ENCODE peak calls at places on chromosomes 3 and 15, in six cellular contexts. B is H1, L is HepG2, C is K562, A is WTC11, W is GM12878. V is an unnamed sample.

GRCh38 chr3:128006471-128007424 is 45.5 kb upstream of the SEC61A1 start:
- DNase-seq in A (peak), B (no peak), C (no peak), W (no peak), L (no peak), V (peak)

GRCh38 chr15:82551646-82552247 is 11.5 kb upstream of the RPS17 start:
- DNase-seq in L (no peak), C (no peak), B (no peak), A (no peak), W (no peak), V (no peak)

GRCh38 chr3:77377717-77378116 is 337.8 kb downstream of the ROBO2 start:
- DNase-seq in W (no peak), L (no peak), C (no peak), A (no peak), B (no peak), V (no peak)

GRCh38 chr3:147008886-147009285 is 397.5 kb downstream of the ZIC4 start:
- DNase-seq in W (no peak), C (no peak), L (no peak), A (no peak), B (no peak), V (no peak)

GRCh38 chr15:92809880-92810361 is 90.2 kb upstream of the CHD2 start:
- DNase-seq in C (no peak), A (no peak), L (no peak), W (no peak), B (no peak), V (no peak)

GRCh38 chr3:101643861-101644613 is 32.9 kb downstream of the ZBTB11 start:
- DNase-seq in A (no peak), C (no peak), W (no peak), L (no peak), B (no peak), V (no peak)

GRCh38 chr3:193701896-193702644 is 109.1 kb downstream of the OPA1 start:
- DNase-seq in A (no peak), W (peak), C (no peak), L (no peak), B (no peak), V (peak)

GRCh38 chr3:39013289-39013688 is 38.5 kb downstream of the SCN11A start:
- DNase-seq in L (no peak), B (no peak), C (no peak), A (peak), W (no peak), V (peak)

GRCh38 chr3:78140866-78141658 is 1101.2 kb downstream of the ROBO2 start:
- DNase-seq in L (no peak), A (no peak), C (no peak), W (no peak), B (no peak), V (no peak)

GRCh38 chr15:52567886-52568568 is 803 bp downstream of the ARPP19 start:
- DNase-seq in W (no peak), C (peak), B (no peak), L (peak), A (peak), V (peak)

GRCh38 chr3:171349392-171349791 is 110.8 kb downstream of the TNIK start:
- DNase-seq in A (no peak), L (no peak), B (no peak), C (no peak), W (no peak), V (no peak)

GRCh38 chr15:52486003-52486996 is 42.4 kb downstream of the MYO5A start:
- DNase-seq in W (no peak), L (no peak), C (no peak), A (peak), B (peak), V (peak)

GRCh38 chr3:632571-633170 is 436.1 kb downstream of the CHL1 start:
- DNase-seq in A (peak), C (peak), B (peak), L (peak), W (no peak), V (peak)

GRCh38 chr15:71679223-71680078 is 130.9 kb upstream of the NR2E3 start:
- DNase-seq in B (no peak), L (peak), A (no peak), W (no peak), C (no peak), V (peak)

GRCh38 chr3:176046717-176047116 is 1150.6 kb downstream of the TBL1XR1 start:
- DNase-seq in L (no peak), C (no peak), W (no peak), A (no peak), B (no peak), V (no peak)

GRCh38 chr3:38170722-38171121 is 5.4 kb downstream of the OXSR1 start:
- DNase-seq in B (no peak), W (no peak), C (no peak), A (no peak), L (no peak), V (no peak)

GRCh38 chr3:193960485-193961172 is 175.3 kb upstream of the HES1 start:
- DNase-seq in C (no peak), B (no peak), A (no peak), W (no peak), L (no peak), V (no peak)

GRCh38 chr3:65484964-65485363 is 553.8 kb downstream of the MAGI1 start:
- DNase-seq in A (no peak), B (no peak), W (no peak), L (no peak), C (no peak), V (no peak)

GRCh38 chr3:143613226-143613625 is 235.0 kb downstream of the SLC9A9 start:
- DNase-seq in L (no peak), C (no peak), W (no peak), B (no peak), A (no peak), V (no peak)

GRCh38 chr3:56795807-56796185 is 6.0 kb downstream of the ARHGEF3 start:
- DNase-seq in B (no peak), C (no peak), L (no peak), A (no peak), W (no peak), V (no peak)

GRCh38 chr3:177041021-177041729 is 156.1 kb downstream of the TBL1XR1 start:
- DNase-seq in L (no peak), W (no peak), B (no peak), A (no peak), C (no peak), V (no peak)

GRCh38 chr3:48687220-48687678 is 1.5 kb upstream of the NCKIPSD start:
- DNase-seq in B (no peak), L (no peak), A (no peak), W (no peak), C (no peak), V (no peak)

GRCh38 chr15:101052031-101052620 is 133.0 kb downstream of the LRRK1 start:
- DNase-seq in L (no peak), C (no peak), W (no peak), B (no peak), A (no peak), V (no peak)

GRCh38 chr15:40249477-40250303 is 10.8 kb downstream of the PAK6 start:
- DNase-seq in W (no peak), C (no peak), L (no peak), A (peak), B (no peak), V (no peak)

GRCh38 chr3:94011208-94011842 is 17.1 kb downstream of the STX19 start:
- DNase-seq in B (no peak), C (no peak), W (no peak), L (no peak), A (no peak), V (no peak)

GRCh38 chr3:50248387-50248786 is 12.4 kb downstream of the GNAI2 start:
- DNase-seq in W (no peak), B (no peak), L (no peak), A (no peak), C (no peak), V (no peak)

GRCh38 chr3:72092778-72093177 is 307.8 kb upstream of the PROK2 start:
- DNase-seq in W (no peak), A (no peak), C (no peak), B (no peak), L (peak), V (no peak)

GRCh38 chr3:20352547-20353164 is 166.7 kb upstream of the SGO1 start:
- DNase-seq in A (no peak), L (no peak), W (no peak), B (no peak), C (no peak), V (no peak)

GRCh38 chr15:50363612-50364011 is 8.6 kb upstream of the GABPB1 start:
- DNase-seq in C (no peak), W (no peak), B (no peak), A (no peak), L (no peak), V (no peak)

GRCh38 chr3:47850803-47851417 is 48.0 kb downstream of the DHX30 start:
- DNase-seq in A (no peak), C (no peak), L (no peak), B (no peak), W (no peak), V (no peak)

GRCh38 chr3:183046883-183047282 is 52.4 kb downstream of the MCCC1 start:
- DNase-seq in C (no peak), A (no peak), B (no peak), L (no peak), W (no peak), V (no peak)

GRCh38 chr3:53163459-53164387 is 2.7 kb downstream of the PRKCD start:
- DNase-seq in B (no peak), C (no peak), A (no peak), L (no peak), W (no peak), V (no peak)

GRCh38 chr3:134838599-134838998 is 43.5 kb downstream of the EPHB1 start:
- DNase-seq in C (peak), L (no peak), A (no peak), B (no peak), W (no peak), V (peak)

GRCh38 chr15:74563442-74563841 is 22.4 kb downstream of the ARID3B start:
- DNase-seq in L (no peak), B (no peak), W (no peak), A (no peak), C (no peak), V (no peak)

GRCh38 chr3:55406666-55407425 is 80.3 kb downstream of the WNT5A start:
- DNase-seq in W (no peak), C (no peak), L (no peak), A (no peak), B (no peak), V (no peak)

DNA sequence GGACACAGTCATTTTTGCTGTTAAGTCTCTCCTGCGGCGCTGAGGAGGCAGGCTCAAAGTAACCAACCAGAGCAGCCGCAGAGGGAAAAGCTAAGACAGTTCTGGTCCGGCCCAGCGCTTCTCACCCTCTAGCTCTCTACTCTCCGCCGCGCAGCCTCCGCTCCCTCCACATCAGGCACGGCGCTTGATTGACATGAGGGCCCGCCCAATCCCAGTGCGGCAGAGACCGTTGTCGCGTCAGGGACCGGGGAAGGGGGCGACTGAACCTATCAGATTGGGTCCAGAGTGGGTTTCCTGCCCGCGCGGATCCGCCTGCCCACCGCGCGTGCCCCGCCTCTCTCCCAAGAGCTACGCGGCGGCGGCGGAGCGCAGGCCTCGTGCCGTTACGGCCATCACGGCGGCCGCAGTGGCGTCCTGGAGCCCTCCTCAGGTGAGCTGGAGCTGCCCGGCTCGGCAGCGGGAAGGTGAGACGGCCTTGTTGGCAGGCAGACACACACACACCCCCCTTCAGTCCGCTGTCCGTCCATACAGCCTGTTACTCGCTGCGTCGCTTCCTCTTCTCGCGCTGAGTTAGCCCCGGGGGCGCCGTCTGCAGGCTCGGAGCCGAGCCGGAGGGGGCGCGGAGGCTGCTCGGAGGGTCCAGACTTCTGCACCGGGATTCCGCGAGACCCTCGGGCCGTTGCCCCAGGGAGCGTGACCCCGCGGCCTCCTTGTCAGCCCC is at the start of gene NCK1:
- DNase-seq in A (peak), B (peak), L (peak), W (peak), C (peak), V (peak)
- TF ChIP-seq CTCF in A (no peak), B (peak), L (peak), W (no peak), C (no peak), V (peak)

GRCh38 chr3:123543950-123544349 is 40.9 kb downstream of the HACD2 start:
- DNase-seq in W (no peak), C (no peak), L (no peak), B (no peak), A (no peak), V (no peak)

GRCh38 chr3:123552768-123553167 is 32.1 kb downstream of the HACD2 start:
- DNase-seq in A (no peak), W (no peak), L (no peak), B (no peak), C (no peak), V (peak)

GRCh38 chr3:123546133-123546755 is 38.6 kb downstream of the HACD2 start:
- DNase-seq in A (no peak), W (no peak), C (no peak), B (no peak), L (no peak), V (no peak)

GRCh38 chr3:123552095-123552714 is 32.6 kb downstream of the HACD2 start:
- DNase-seq in L (peak), W (no peak), A (no peak), C (peak), B (no peak), V (peak)

DNA sequence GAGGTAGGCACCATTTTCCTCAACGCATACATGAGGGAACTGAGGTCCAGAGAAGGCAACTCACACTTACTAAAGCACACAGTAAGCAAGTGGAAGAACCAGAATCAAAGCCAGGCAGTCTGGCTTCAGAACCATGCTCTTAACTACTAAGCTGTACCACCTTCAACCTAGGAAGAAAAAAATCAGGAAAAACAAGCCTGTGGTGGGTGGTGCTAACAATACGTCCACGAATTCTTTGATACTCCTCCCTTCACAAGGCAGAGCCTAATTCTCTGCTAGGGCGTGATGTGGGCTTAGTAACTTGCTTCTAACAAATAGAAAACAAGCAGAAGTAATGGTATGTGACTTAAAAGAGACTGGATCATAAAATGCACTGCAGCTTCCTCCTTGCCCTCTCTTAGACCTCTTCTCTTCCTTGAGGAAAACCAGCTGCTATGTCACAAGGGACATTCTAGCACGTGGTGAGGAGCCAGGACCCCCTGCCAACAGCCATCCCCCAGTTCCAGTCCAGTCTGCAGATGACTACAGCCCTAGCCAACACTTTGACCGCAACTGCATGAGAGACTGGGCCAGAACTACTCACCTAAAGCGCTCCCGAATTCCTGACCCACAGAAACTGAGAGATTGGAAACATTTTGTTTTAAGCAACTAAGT is 36.8 kb downstream of the HACD2 start:
- DNase-seq in B (no peak), L (no peak), A (no peak), C (no peak), W (no peak), V (no peak)
- TF ChIP-seq CREB1 in B (no peak), L (no peak), A (no peak), C (no peak), W (no peak), V (no peak)

GRCh38 chr15:25054943-25055342 is 100.2 kb downstream of the SNRPN start:
- DNase-seq in B (no peak), C (no peak), A (no peak), L (no peak), W (no peak), V (no peak)

GRCh38 chr15:25058080-25058785 is 103.4 kb downstream of the SNRPN start:
- DNase-seq in L (no peak), A (no peak), C (no peak), W (no peak), B (no peak), V (no peak)

GRCh38 chr15:25057574-25057973 is 102.8 kb downstream of the SNRPN start:
- DNase-seq in W (no peak), C (no peak), A (no peak), B (no peak), L (no peak), V (no peak)

GRCh38 chr15:25055356-25056068 is 100.7 kb downstream of the SNRPN start:
- DNase-seq in C (no peak), A (no peak), B (no peak), L (no peak), W (no peak), V (no peak)

GRCh38 chr15:25056484-25057429 is 102.0 kb downstream of the SNRPN start:
- DNase-seq in W (no peak), A (peak), C (peak), B (no peak), L (no peak), V (peak)
- TF ChIP-seq CTCF in W (peak), A (peak), C (peak), B (peak), L (no peak), V (peak)

DNA sequence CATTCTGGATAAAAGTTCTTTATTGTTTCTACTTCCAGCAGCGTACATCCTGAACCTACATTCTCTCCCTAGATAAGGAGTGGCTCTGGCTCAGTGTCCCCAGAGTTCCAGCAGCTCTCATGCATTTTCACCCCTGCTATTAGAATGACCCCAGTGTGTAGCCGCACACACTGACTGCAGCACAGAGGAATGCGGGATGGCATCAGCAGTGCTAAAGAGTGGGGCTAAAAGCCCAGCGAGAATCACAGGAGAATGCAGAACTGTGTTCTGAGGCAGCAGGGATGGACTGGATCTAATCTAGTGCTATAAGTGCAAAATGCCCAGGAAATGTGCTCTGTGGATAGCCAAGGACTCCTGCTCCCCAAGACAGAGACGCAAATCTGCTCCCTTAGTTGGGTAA is 66.4 kb upstream of the TJP1 start:
- DNase-seq in L (no peak), W (no peak), A (peak), B (no peak), C (no peak), V (peak)
- TF ChIP-seq CREB1 in L (no peak), W (no peak), A (no peak), B (no peak), C (no peak), V (no peak)

GRCh38 chr3:13871791-13872190 is 8.1 kb downstream of the WNT7A start:
- DNase-seq in C (no peak), L (no peak), A (no peak), B (no peak), W (no peak), V (no peak)

GRCh38 chr3:13872451-13872850 is 7.4 kb downstream of the WNT7A start:
- DNase-seq in A (no peak), W (no peak), C (no peak), B (no peak), L (no peak), V (no peak)

GRCh38 chr3:13876451-13876850 is 3.4 kb downstream of the WNT7A start:
- DNase-seq in A (no peak), C (peak), B (no peak), W (no peak), L (no peak), V (no peak)

GRCh38 chr3:13874891-13875290 is 5.0 kb downstream of the WNT7A start:
- DNase-seq in B (no peak), W (no peak), A (no peak), C (no peak), L (no peak), V (no peak)

GRCh38 chr3:13873818-13874217 is 6.1 kb downstream of the WNT7A start:
- DNase-seq in B (no peak), C (no peak), L (no peak), W (no peak), A (no peak), V (peak)
- TF ChIP-seq CTCF in B (peak), C (no peak), L (no peak), W (no peak), A (no peak), V (no peak)

DNA sequence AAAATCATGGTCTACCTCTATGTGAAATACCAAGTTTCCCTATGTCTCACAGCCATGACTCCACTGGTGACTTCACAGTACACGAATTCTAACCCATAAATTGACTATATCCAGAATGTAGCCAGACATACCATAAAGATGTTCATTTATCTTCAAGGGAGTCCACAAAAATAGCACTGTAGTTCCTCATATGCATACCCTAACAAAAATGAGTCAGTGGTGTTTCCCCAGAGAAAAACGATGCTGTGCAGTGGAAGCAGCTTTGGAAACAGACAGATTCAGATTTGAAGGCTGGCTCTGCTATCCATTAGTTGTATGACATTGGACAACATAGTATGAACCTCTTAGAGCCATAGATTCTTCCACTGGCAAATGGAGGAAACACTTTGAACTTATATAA is 438.7 kb downstream of the FHIT start:
- DNase-seq in L (no peak), C (no peak), B (no peak), W (no peak), A (no peak), V (no peak)
- TF ChIP-seq CREB1 in L (no peak), C (no peak), B (no peak), W (no peak), A (no peak), V (no peak)

GRCh38 chr3:115913069-115913686 is 289.9 kb downstream of the GAP43 start:
- DNase-seq in C (no peak), W (no peak), A (no peak), B (no peak), L (peak), V (peak)
- TF ChIP-seq CTCF in C (peak), W (peak), A (peak), B (no peak), L (peak), V (peak)

GRCh38 chr3:10335871-10336622 is 15.1 kb upstream of the SEC13 start:
- DNase-seq in B (no peak), L (no peak), C (no peak), A (no peak), W (no peak), V (no peak)
- TF ChIP-seq CREB1 in B (no peak), L (no peak), C (no peak), A (no peak), W (no peak), V (no peak)

V was measured in GM23338.